ENCODE peak calls at places on chromosomes 4 and X, in ten cellular contexts. V is neuronal stem cell; K is mesenchymal stem cell; A is breast epithelium; Z is HepG2; T is MM.1S; M is left lung; E is effector memory CD4-positive, alpha-beta T cell; F is heart right ventricle; S is adrenal gland. D is an unnamed sample.

GRCh38 chr4:125505637-125506036 is 190.9 kb downstream of the FAT4 start:
- DNase-seq in A (no peak), V (no peak), K (no peak), M (no peak), T (no peak), S (no peak), Z (no peak), E (no peak), F (no peak), D (no peak)

GRCh38 chr4:71212216-71212615 is 126.6 kb upstream of the SLC4A4 start:
- DNase-seq in K (peak; percentile 37), E (no peak), M (no peak), Z (no peak), A (no peak), F (no peak), V (no peak), S (no peak), T (no peak), D (no peak)

GRCh38 chr4:105765690-105766407 is 57.3 kb downstream of the GSTCD start:
- DNase-seq in V (no peak), S (peak; percentile 53), A (no peak), K (peak; percentile 87), F (peak; percentile 18), E (no peak), T (no peak), Z (peak; percentile 8), M (no peak), D (peak; percentile 11)

GRCh38 chr4:81030617-81031388 is at the start of gene BMP3:
- DNase-seq in F (no peak), T (no peak), S (no peak), V (peak; percentile 43), M (peak; percentile 45), E (no peak), A (no peak), K (peak; percentile 14), Z (no peak), D (peak; percentile 82)

GRCh38 chrX:108584617-108585211 is 145.1 kb downstream of the COL4A5 start:
- DNase-seq in A (no peak), E (no peak), S (no peak), T (peak; percentile 25), K (peak; percentile 14), Z (no peak), V (peak; percentile 1), F (no peak), M (no peak), D (no peak)

GRCh38 chr4:129138762-129139496 is 43.0 kb downstream of the C4orf33 start:
- DNase-seq in M (no peak), F (no peak), S (no peak), T (no peak), A (no peak), K (no peak), V (no peak), Z (no peak), E (no peak), D (no peak)

GRCh38 chr4:84436812-84437211 is 62.3 kb downstream of the NKX6-1 start:
- DNase-seq in S (no peak), M (no peak), F (no peak), A (no peak), V (no peak), T (no peak), K (no peak), E (no peak), Z (no peak), D (no peak)

GRCh38 chr4:123699823-123700822 is 303.5 kb downstream of the SPRY1 start:
- DNase-seq in K (peak; percentile 88), Z (peak; percentile 31), S (no peak), A (no peak), E (no peak), V (no peak), T (no peak), M (no peak), F (peak; percentile 13), D (no peak)

GRCh38 chrX:13502590-13502989 is 66.8 kb upstream of the EGFL6 start:
- DNase-seq in F (no peak), T (no peak), E (no peak), M (no peak), A (no peak), S (no peak), V (no peak), K (no peak), Z (no peak), D (no peak)

GRCh38 chr4:650461-650860 is 23.6 kb downstream of the ATP5ME start:
- DNase-seq in A (no peak), F (no peak), K (no peak), Z (no peak), M (no peak), S (no peak), E (no peak), T (no peak), V (no peak), D (no peak)

GRCh38 chrX:67893931-67894330 is 350.1 kb downstream of the AR start:
- DNase-seq in S (no peak), K (peak; percentile 0), Z (no peak), M (no peak), V (no peak), F (no peak), E (no peak), A (no peak), T (no peak), D (no peak)

GRCh38 chrX:1443496-1444075 is 9.1 kb downstream of the ASMTL start:
- DNase-seq in E (no peak), S (peak; percentile 42), M (no peak), K (no peak), V (no peak), T (no peak), Z (no peak), A (peak; percentile 36), F (no peak), D (no peak)

GRCh38 chr4:37693450-37694190 is 7.4 kb upstream of the RELL1 start:
- DNase-seq in T (no peak), A (no peak), F (no peak), Z (no peak), S (no peak), E (no peak), V (no peak), M (no peak), K (peak; percentile 93), D (no peak)
- H3K27ac ChIP-seq in T (no peak overlapping the region), A (no peak overlapping the region), F (no peak overlapping the region), Z (no peak overlapping the region), S (no peak overlapping the region), E (no peak overlapping the region), V (no peak overlapping the region), M (no peak overlapping the region), K (peak overlapping the region; percentile 64), D (no peak overlapping the region)

DNA sequence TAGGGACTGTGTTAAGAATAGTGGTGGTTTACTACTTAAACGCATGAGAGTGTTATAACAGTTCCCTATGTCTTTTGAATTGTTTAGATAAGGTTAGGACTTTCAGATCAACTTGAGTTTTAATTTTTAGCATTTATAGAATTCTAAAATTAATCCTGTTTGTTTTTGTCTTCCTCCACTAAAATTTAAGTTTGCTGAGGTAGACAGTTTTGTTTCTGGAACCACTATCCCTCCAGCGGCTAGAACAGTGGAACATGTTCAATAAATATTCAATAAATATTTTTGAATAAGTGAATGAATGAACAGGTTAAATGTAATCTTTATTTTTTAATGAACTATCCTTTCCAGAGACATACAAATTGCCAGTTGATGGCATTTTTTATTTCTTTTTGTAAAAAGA is 58.4 kb downstream of the GAB1 start:
- DNase-seq in S (no peak), T (no peak), Z (no peak), M (no peak), F (no peak), E (no peak), K (no peak), A (no peak), V (no peak), D (no peak)
- H3K4me1 ChIP-seq in S (peaks cover 45% of the 10 kb centered on the region), T (peaks cover 36% of the 10 kb centered on the region), Z (peaks cover 22% of the 10 kb centered on the region), M (peaks cover 53% of the 10 kb centered on the region), F (peaks cover 62% of the 10 kb centered on the region), E (no peaks in the 10 kb centered on the region), K (peaks cover 2% of the 10 kb centered on the region), A (peaks cover 6% of the 10 kb centered on the region), V (peaks cover 4% of the 10 kb centered on the region), D (peaks cover 8% of the 10 kb centered on the region)

GRCh38 chr4:151806511-151806927 is 45.7 kb upstream of the GATB start:
- DNase-seq in T (no peak), M (no peak), Z (no peak), E (no peak), F (peak; percentile 53), K (peak; percentile 87), S (peak; percentile 59), A (no peak), V (no peak), D (no peak)
- H3K27ac ChIP-seq in T (no peak overlapping the region), M (peak overlapping the region; percentile 20), Z (no peak overlapping the region), E (no peak overlapping the region), F (peak overlapping the region; percentile 90), K (peak overlapping the region; percentile 70), S (peak overlapping the region; percentile 30), A (no peak overlapping the region), V (no peak overlapping the region), D (no peak overlapping the region)

DNA sequence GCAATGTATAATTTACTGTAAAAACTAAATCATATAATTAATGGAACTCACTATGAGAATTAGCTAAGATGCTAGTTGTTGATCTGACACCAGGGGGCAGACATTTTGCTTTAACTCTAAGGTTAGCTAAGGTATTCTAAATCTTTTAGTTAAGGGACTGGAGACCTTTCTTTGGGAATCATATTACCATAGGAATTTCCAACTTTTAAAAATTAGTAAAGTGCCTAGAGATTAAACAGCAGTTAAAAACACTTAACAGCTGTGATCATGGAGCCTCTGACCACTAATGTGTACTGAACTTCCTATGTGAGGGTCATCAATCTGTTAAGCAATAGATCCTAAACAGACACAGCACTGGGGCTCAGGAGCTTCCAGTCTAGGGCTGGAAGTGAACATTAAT is 226.6 kb downstream of the NSUN7 start:
- DNase-seq in F (peak; percentile 59), T (peak; percentile 67), E (no peak), A (no peak), V (peak; percentile 45), K (peak; percentile 77), S (peak; percentile 63), Z (peak; percentile 57), M (no peak), D (peak; percentile 63)
- H3K4me1 ChIP-seq in F (no peaks in the 10 kb centered on the region), T (no peaks in the 10 kb centered on the region), E (no peaks in the 10 kb centered on the region), A (no peaks in the 10 kb centered on the region), V (no peaks in the 10 kb centered on the region), K (peaks cover 1% of the 10 kb centered on the region), S (no peaks in the 10 kb centered on the region), Z (no peaks in the 10 kb centered on the region), M (peaks cover 3% of the 10 kb centered on the region), D (no peaks in the 10 kb centered on the region)

D was measured in small intestine.